ENCODE peak calls at places on chromosomes 13 and 19, in five cellular contexts. R is GM12878, L is GM23338, J is HCT116, Z is K562. D is an unnamed sample.

GRCh38 chr13:107518780-107519179 is 696.6 kb downstream of the LIG4 start:
- DNase-seq in R (no peak), L (no peak), J (no peak), Z (no peak), D (no peak)

GRCh38 chr19:15177269-15178116 is 23.3 kb downstream of the NOTCH3 start:
- DNase-seq in R (peak; percentile 4), L (peak; percentile 92), J (no peak), Z (peak; percentile 84), D (no peak)

GRCh38 chr19:43776285-43776684 is 4.5 kb downstream of the KCNN4 start:
- DNase-seq in R (no peak), L (no peak), J (no peak), Z (peak; percentile 62), D (no peak)

GRCh38 chr13:78689011-78689410 is 30.1 kb upstream of the OBI1 start:
- DNase-seq in R (no peak), L (peak; percentile 54), J (no peak), Z (no peak), D (no peak)

GRCh38 chr19:43482193-43482592 is 16.8 kb upstream of the LYPD3 start:
- DNase-seq in R (no peak), L (no peak), J (no peak), Z (no peak), D (no peak)

GRCh38 chr13:30042891-30043630 is 192.6 kb upstream of the UBL3 start:
- DNase-seq in R (no peak), L (no peak), J (no peak), Z (no peak), D (no peak)

GRCh38 chr19:12847159-12848139 is 9.1 kb downstream of the MAST1 start:
- DNase-seq in R (no peak), L (peak; percentile 93), J (no peak), Z (peak; percentile 93), D (no peak)

GRCh38 chr13:40589285-40590109 is 76.9 kb downstream of the FOXO1 start:
- DNase-seq in R (peak; percentile 88), L (no peak), J (no peak), Z (no peak), D (no peak)

GRCh38 chr13:74129500-74130144 is 4.6 kb downstream of the KLF12 start:
- DNase-seq in R (no peak), L (no peak), J (no peak), Z (peak; percentile 6), D (peak; percentile 67)

GRCh38 chr19:49838816-49839588 is 12.0 kb upstream of the PTOV1 start:
- DNase-seq in R (no peak), L (no peak), J (no peak), Z (no peak), D (no peak)

GRCh38 chr13:106919638-106920037 is 351.7 kb upstream of the ARGLU1 start:
- DNase-seq in R (no peak), L (peak; percentile 26), J (no peak), Z (no peak), D (no peak)

GRCh38 chr19:16001481-16002312 is 52.9 kb downstream of the OR10H4 start:
- DNase-seq in R (peak; percentile 55), L (no peak), J (no peak), Z (no peak), D (no peak)

GRCh38 chr13:84491952-84492351 is 609.7 kb upstream of the SLITRK1 start:
- DNase-seq in R (no peak), L (no peak), J (no peak), Z (no peak), D (no peak)

GRCh38 chr19:2045501-2046045 is 5.5 kb downstream of the MKNK2 start:
- DNase-seq in R (no peak), L (no peak), J (no peak), Z (peak; percentile 15), D (no peak)

GRCh38 chr13:84443463-84443862 is 561.2 kb upstream of the SLITRK1 start:
- DNase-seq in R (no peak), L (no peak), J (no peak), Z (no peak), D (no peak)

GRCh38 chr19:58559275-58560006 is 1.0 kb upstream of the UBE2M start:
- DNase-seq in R (peak; percentile 76), L (peak; percentile 96), J (peak; percentile 90), Z (peak; percentile 95), D (no peak)

GRCh38 chr13:78978381-78978998 is 319.5 kb upstream of the OBI1 start:
- DNase-seq in R (peak; percentile 24), L (peak; percentile 76), J (peak; percentile 48), Z (peak; percentile 29), D (peak; percentile 88)

GRCh38 chr19:53945441-53945840 is 17.3 kb upstream of the CACNG8 start:
- DNase-seq in R (no peak), L (peak; percentile 89), J (peak; percentile 24), Z (peak; percentile 35), D (no peak)
- TF ChIP-seq POLR2AphosphoS5 in R (no peak), L (no peak), J (peak; percentile 36), Z (no peak), D (no peak)

DNA sequence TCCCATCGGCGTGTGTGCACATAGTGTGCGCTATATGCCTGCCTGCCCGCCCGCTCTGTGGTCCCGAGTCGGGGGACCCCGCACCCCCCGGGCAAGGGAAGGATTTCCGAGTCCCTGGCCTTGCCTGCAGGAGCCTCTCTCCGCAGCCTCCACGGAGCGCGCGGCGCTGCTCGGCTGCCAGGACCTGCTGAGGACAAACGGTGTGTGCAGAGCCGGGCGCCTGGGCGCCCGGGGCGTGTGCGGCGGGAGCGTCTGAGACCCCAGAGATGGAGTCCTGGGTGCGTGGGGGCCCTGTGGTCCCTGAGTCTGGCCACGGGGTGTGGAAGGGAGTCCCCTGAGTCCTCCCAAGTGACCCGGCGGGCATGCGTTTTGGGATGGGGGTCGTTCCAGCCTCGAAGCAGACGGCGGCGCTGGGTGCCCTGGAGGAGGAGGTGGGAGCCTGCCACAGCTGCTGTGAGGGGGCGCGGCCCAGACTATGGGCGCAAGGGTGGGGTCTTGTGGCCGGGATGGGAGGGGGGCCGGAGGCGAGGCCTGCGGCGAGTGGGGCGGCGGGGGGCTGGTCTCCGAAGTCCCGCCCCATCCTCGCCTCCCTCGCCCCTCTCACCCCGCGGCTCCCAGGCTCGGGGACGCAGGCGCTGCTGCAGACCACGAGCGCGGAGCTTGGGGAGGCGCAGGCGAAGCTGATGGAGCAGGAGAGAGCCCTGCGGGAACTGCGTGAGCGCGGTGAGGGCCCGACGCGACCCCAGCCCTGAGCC is 25.3 kb downstream of the CLEC4M start:
- DNase-seq in R (no peak), L (peak; percentile 59), J (no peak), Z (no peak), D (no peak)
- TF ChIP-seq EZH2 in R (no peak), L (peak; percentile 69), J (no peak), Z (no peak), D (no peak)

DNA sequence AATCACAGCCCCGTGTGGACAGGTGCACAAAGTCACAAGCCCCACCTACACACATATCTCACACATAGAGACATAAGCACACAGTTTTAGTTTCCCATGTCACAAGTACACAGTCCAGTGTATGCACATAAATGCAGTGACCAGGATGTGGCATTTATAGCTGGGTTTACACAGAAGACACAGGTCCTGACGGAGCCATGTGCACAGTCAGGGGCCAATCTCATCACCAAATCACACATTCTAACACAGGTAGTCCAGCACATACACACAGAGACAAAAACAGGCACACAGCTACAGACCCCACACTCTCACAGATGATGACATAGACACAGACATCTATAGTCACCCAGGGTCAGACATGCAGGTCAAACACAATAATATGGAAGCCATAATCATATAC is 2.2 kb downstream of the NUMBL start:
- DNase-seq in R (no peak), L (no peak), J (no peak), Z (no peak), D (no peak)
- H3K4me3 ChIP-seq in R (no peak overlapping the region), L (no peak overlapping the region), J (no peak overlapping the region), Z (peak overlapping the region; percentile 65), D (peak overlapping the region; percentile 79)

GRCh38 chr19:34282611-34283519 is 28.5 kb downstream of the GARRE1 start:
- DNase-seq in R (no peak), L (no peak), J (no peak), Z (no peak), D (no peak)
- TF ChIP-seq POLR2AphosphoS5 in R (no peak), L (no peak), J (no peak), Z (no peak), D (no peak)

DNA sequence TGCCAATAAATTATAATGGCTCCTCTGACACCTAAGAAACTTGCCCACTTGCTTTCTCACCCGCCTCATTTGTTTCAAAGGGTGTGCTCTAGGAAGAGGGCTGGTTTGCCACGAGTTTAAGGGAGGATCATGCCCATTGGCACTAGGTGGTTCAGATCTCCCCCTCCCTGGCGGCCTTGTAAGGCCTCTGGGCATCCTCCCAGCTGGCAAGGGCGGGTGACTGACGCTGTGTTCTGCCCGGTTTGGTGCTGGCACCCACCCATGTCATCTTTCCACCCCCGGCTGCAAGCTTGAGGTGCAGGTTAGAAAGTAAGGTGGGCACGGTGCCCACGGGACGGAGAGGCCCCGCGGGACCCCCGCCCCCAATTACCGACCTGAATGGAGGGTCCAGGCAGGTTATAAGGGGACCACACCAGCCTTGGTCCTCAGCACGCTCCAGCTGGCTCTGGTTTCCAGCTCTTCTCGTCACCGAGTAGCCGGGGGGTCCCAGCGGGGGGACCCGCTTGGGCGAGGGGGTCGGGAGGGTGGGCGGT is 90.4 kb downstream of the PTPRS start:
- DNase-seq in R (no peak), L (no peak), J (no peak), Z (no peak), D (no peak)
- TF ChIP-seq EZH2 in R (no peak), L (no peak), J (no peak), Z (no peak), D (no peak)

GRCh38 chr19:17718467-17718987 is 753 bp upstream of the MAP1S start:
- DNase-seq in R (no peak), L (no peak), J (no peak), Z (no peak), D (no peak)
- H3K4me3 ChIP-seq in R (peak overlapping the region; percentile 99), L (peak overlapping the region; percentile 91), J (peak overlapping the region; percentile 97), Z (peak overlapping the region; percentile 87), D (peak overlapping the region; percentile 82)

DNA sequence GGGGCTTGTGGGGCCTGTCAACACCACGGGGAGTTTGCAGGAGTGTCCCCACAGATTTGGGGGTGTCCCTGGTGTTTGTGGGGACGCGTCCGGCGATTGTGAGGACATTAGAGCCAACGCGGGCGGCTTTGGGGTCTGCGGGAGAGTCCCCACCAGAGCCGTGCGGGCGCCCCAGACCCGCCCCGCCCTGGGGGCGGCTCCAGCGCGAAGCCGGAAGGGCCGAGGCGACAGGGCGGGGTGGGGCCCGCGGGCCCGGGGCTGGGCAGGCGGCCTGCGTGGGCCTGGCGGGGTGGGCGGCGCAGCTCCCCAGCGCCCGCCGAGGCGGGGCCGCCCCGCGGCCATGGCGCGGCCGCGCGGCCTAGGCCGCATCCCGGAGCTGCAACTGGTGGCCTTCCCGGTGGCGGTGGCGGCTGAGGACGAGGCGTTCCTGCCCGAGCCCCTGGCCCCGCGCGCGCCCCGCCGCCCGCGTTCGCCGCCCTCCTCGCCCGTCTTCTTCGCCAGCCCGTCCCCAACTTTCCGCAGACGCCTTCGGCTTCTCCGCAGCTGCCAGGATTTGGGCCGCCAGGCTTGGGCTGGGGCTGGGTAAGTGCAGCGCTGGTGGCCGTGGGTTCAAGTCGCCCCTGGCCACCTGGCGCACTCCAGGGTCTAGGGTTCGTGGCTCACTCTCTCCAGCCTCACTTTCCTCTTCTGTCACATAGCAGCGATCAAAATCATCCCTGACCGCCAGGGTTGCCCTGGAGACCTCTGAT is 10.3 kb downstream of the PDE4A start:
- DNase-seq in R (no peak), L (peak; percentile 41), J (no peak), Z (peak; percentile 88), D (no peak)
- TF ChIP-seq POLR2AphosphoS5 in R (no peak), L (no peak), J (peak; percentile 52), Z (no peak), D (no peak)